ENCODE peak calls at places on chromosomes 13 and 19, in ten cellular contexts. Y, Z, I, H, M, J, T, O, P and Q are unnamed samples.

GRCh38 chr13:66400292-66400691 is 829.8 kb downstream of the PCDH9 start:
- DNase-seq in I (no peak), J (no peak), M (no peak), Z (no peak), O (no peak), H (no peak), P (no peak), Y (no peak), T (no peak), Q (no peak)

GRCh38 chr13:24142453-24142852 is 18.1 kb upstream of the SPATA13 start:
- DNase-seq in J (no peak), I (no peak), P (no peak), Z (no peak), O (no peak), Y (no peak), M (no peak), T (no peak), H (no peak), Q (no peak)

GRCh38 chr13:43783820-43784219 is 3.0 kb downstream of the ENOX1 start:
- DNase-seq in I (peak), P (no peak), J (no peak), Z (no peak), T (no peak), H (peak), M (no peak), O (no peak), Y (no peak), Q (no peak)

GRCh38 chr13:97369269-97369893 is 64.6 kb upstream of the RAP2A start:
- DNase-seq in M (no peak), Z (no peak), I (no peak), Y (no peak), O (no peak), J (no peak), P (no peak), T (no peak), H (no peak), Q (no peak)

GRCh38 chr13:29572575-29572974 is 22.9 kb downstream of the SLC7A1 start:
- DNase-seq in H (no peak), I (no peak), O (no peak), M (no peak), T (no peak), P (no peak), Y (no peak), J (no peak), Z (no peak), Q (no peak)

GRCh38 chr13:29523199-29523931 is 72.1 kb downstream of the SLC7A1 start:
- DNase-seq in M (no peak), H (peak), P (no peak), I (no peak), O (no peak), T (no peak), J (peak), Z (no peak), Y (no peak), Q (no peak)

GRCh38 chr19:18408053-18408476 is 10.6 kb upstream of the LRRC25 start:
- DNase-seq in Z (no peak), M (no peak), O (no peak), I (peak), J (no peak), T (no peak), H (peak), P (no peak), Y (no peak), Q (peak)

GRCh38 chr19:19485161-19485997 is 30.0 kb downstream of the TSSK6 start:
- DNase-seq in P (no peak), T (no peak), O (no peak), H (no peak), Y (no peak), Z (no peak), J (peak), I (no peak), M (no peak), Q (no peak)

GRCh38 chr13:79560954-79561353 is 80.0 kb downstream of the NDFIP2 start:
- DNase-seq in P (no peak), J (no peak), T (no peak), M (no peak), I (no peak), O (no peak), Z (no peak), Y (no peak), H (no peak), Q (no peak)

GRCh38 chr19:15869109-15869555 is 28.7 kb downstream of the CYP4F2 start:
- DNase-seq in J (no peak), I (peak), O (no peak), P (no peak), Y (peak), H (peak), Z (no peak), M (peak), T (peak), Q (peak)

GRCh38 chr19:47601180-47601904 is 7.6 kb upstream of the BICRA start:
- DNase-seq in H (no peak), T (no peak), Y (no peak), O (no peak), P (no peak), I (no peak), M (no peak), Z (no peak), J (no peak), Q (no peak)

GRCh38 chr19:49691243-49692101 is 556 bp downstream of the CPT1C start:
- DNase-seq in Z (no peak), O (peak), I (peak), H (peak), P (peak), J (peak), M (no peak), Y (peak), T (no peak), Q (peak)

GRCh38 chr13:25692156-25692555 is 320.4 kb downstream of the ATP8A2 start:
- DNase-seq in P (no peak), H (no peak), T (no peak), Y (no peak), I (peak), O (no peak), M (no peak), J (no peak), Z (no peak), Q (peak)

GRCh38 chr19:49106648-49107135 is 7.5 kb upstream of the LIN7B start:
- DNase-seq in T (no peak), J (peak), I (peak), Z (no peak), M (peak), H (peak), O (peak), Y (peak), P (peak), Q (peak)

GRCh38 chr13:34103854-34104253 is 285.9 kb downstream of the RFC3 start:
- DNase-seq in J (no peak), H (no peak), O (no peak), T (no peak), Y (no peak), P (no peak), M (no peak), Z (no peak), I (no peak), Q (no peak)

GRCh38 chr13:113861433-113862030 is 2.3 kb downstream of the GAS6 start:
- DNase-seq in J (no peak), T (no peak), Z (no peak), Y (no peak), M (no peak), P (no peak), H (no peak), O (no peak), I (no peak), Q (no peak)

GRCh38 chr13:105721056-105721455 is 814.4 kb downstream of the EFNB2 start:
- DNase-seq in Z (no peak), O (no peak), I (no peak), H (peak), P (no peak), T (no peak), J (no peak), Y (no peak), M (no peak), Q (no peak)